ENCODE peak calls at places on chromosomes 12 and 14, in ten cellular contexts. N, I, B, E, Y, F, S, K, Q and D are unnamed samples.

GRCh38 chr14:20606190-20606901 is 15.2 kb upstream of the RNASE12 start:
- DNase-seq in N (no peak), I (no peak), B (no peak), E (peak), Y (peak), F (no peak), S (peak), K (no peak), Q (no peak), D (no peak)

GRCh38 chr14:28596336-28596735 is 170.3 kb upstream of the FOXG1 start:
- DNase-seq in N (no peak), I (no peak), B (no peak), E (no peak), Y (no peak), F (no peak), S (no peak), K (no peak), Q (no peak), D (no peak)

GRCh38 chr12:70919597-70920035 is 922 bp downstream of the PTPRR start:
- DNase-seq in N (no peak), I (no peak), B (no peak), E (no peak), Y (no peak), F (no peak), S (no peak), K (no peak), Q (no peak), D (no peak)

GRCh38 chr12:98440165-98440581 is 75.2 kb upstream of the TMPO start:
- DNase-seq in N (peak), I (peak), B (peak), E (peak), Y (peak), F (no peak), S (peak), K (peak), Q (no peak), D (peak)

GRCh38 chr14:100059433-100059781 is 5.8 kb upstream of the EVL start:
- DNase-seq in N (no peak), I (no peak), B (no peak), E (no peak), Y (no peak), F (no peak), S (no peak), K (no peak), Q (no peak), D (no peak)

GRCh38 chr14:66746316-66747006 is 238.5 kb downstream of the GPHN start:
- DNase-seq in N (peak), I (no peak), B (no peak), E (peak), Y (no peak), F (no peak), S (no peak), K (no peak), Q (no peak), D (no peak)

GRCh38 chr14:100708349-100709217 is 18.1 kb upstream of the DLK1 start:
- DNase-seq in N (peak), I (peak), B (no peak), E (peak), Y (peak), F (no peak), S (no peak), K (peak), Q (no peak), D (no peak)

GRCh38 chr12:52198454-52199215 is 6.8 kb upstream of the KRT80 start:
- DNase-seq in N (no peak), I (no peak), B (no peak), E (no peak), Y (no peak), F (peak), S (no peak), K (no peak), Q (no peak), D (no peak)

GRCh38 chr12:115872212-115872611 is 405.3 kb downstream of the MED13L start:
- DNase-seq in N (no peak), I (no peak), B (no peak), E (no peak), Y (no peak), F (no peak), S (no peak), K (no peak), Q (no peak), D (no peak)

GRCh38 chr14:67987596-67987995 is 168.0 kb downstream of the RAD51B start:
- DNase-seq in N (no peak), I (peak), B (no peak), E (peak), Y (no peak), F (no peak), S (no peak), K (no peak), Q (no peak), D (no peak)

GRCh38 chr12:100200450-100201181 is at the start of gene ACTR6:
- DNase-seq in N (peak), I (peak), B (peak), E (peak), Y (peak), F (peak), S (peak), K (peak), Q (peak), D (peak)

GRCh38 chr12:119659289-119659897 is 8.5 kb upstream of the PRKAB1 start:
- DNase-seq in N (peak), I (no peak), B (no peak), E (peak), Y (no peak), F (no peak), S (no peak), K (no peak), Q (no peak), D (no peak)

GRCh38 chr12:65725376-65725775 is 98.9 kb upstream of the HMGA2 start:
- DNase-seq in N (no peak), I (no peak), B (no peak), E (peak), Y (no peak), F (no peak), S (no peak), K (no peak), Q (no peak), D (no peak)

GRCh38 chr12:19844224-19844623 is 404.9 kb downstream of the AEBP2 start:
- DNase-seq in N (no peak), I (no peak), B (no peak), E (no peak), Y (no peak), F (no peak), S (no peak), K (no peak), Q (no peak), D (no peak)

GRCh38 chr12:104620761-104621531 is 164.2 kb downstream of the CHST11 start:
- DNase-seq in N (no peak), I (no peak), B (no peak), E (no peak), Y (no peak), F (no peak), S (no peak), K (no peak), Q (no peak), D (no peak)

GRCh38 chr12:57477710-57478681 is 1.7 kb downstream of the ARHGAP9 start:
- DNase-seq in N (no peak), I (no peak), B (no peak), E (peak), Y (no peak), F (peak), S (no peak), K (no peak), Q (no peak), D (no peak)

GRCh38 chr12:115451785-115452736 is 768.1 kb upstream of the TBX3 start:
- DNase-seq in N (peak), I (peak), B (no peak), E (peak), Y (peak), F (no peak), S (peak), K (no peak), Q (no peak), D (no peak)

GRCh38 chr14:103597623-103598372 is 31.2 kb upstream of the KLC1 start:
- DNase-seq in N (no peak), I (no peak), B (no peak), E (peak), Y (no peak), F (no peak), S (no peak), K (peak), Q (no peak), D (peak)

GRCh38 chr14:100664841-100665425 is 61.8 kb upstream of the DLK1 start:
- DNase-seq in N (peak), I (peak), B (no peak), E (peak), Y (no peak), F (no peak), S (no peak), K (peak), Q (no peak), D (no peak)

DNA sequence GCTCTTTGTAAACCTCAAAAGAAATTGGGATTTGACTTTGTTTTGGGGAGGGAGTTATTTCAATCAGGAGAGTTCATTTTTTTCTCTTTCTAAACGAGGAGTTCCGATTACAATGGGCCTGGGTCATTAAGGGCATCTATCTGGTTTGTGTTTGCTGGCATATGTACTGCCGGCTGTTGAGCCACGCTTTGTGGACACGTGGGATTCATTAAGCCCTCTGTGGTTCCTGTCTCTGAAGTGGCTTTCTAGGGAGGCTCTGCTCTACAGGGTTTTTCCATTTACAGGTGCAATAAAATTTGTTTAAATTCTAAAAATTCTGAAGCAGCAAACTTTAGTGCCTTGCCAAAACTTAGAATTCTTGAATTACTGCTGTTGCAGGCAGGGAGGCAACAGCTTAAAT is 57.9 kb downstream of the GNS start:
- DNase-seq in N (no peak), I (no peak), B (no peak), E (no peak), Y (no peak), F (no peak), S (no peak), K (no peak), Q (no peak), D (no peak)
- H3K27ac ChIP-seq in N (no peak), I (no peak), B (no peak), E (no peak), Y (no peak), F (peak), S (no peak), K (peak), Q (no peak), D (no peak)

GRCh38 chr14:23095196-23096108 is at the start of gene C14orf119:
- DNase-seq in N (peak), I (peak), B (peak), E (peak), Y (peak), F (peak), S (peak), K (peak), Q (no peak), D (peak)
- TF ChIP-seq POLR2A in N (peak), I (peak), B (peak), E (peak), Y (no peak), F (peak), S (peak), K (peak), Q (peak), D (peak)

GRCh38 chr12:95633049-95633545 is 81.8 kb upstream of the USP44 start:
- DNase-seq in N (peak), I (no peak), B (no peak), E (peak), Y (peak), F (no peak), S (peak), K (peak), Q (no peak), D (peak)
- H3K27ac ChIP-seq in N (peak), I (no peak), B (no peak), E (peak), Y (peak), F (peak), S (peak), K (peak), Q (peak), D (peak)

GRCh38 chr12:94599189-94599588 is 51.2 kb downstream of the TMCC3 start:
- DNase-seq in N (no peak), I (no peak), B (no peak), E (no peak), Y (no peak), F (no peak), S (no peak), K (no peak), Q (no peak), D (no peak)
- TF ChIP-seq POLR2A in N (no peak), I (no peak), B (no peak), E (no peak), Y (no peak), F (no peak), S (no peak), K (no peak), Q (no peak), D (no peak)

DNA sequence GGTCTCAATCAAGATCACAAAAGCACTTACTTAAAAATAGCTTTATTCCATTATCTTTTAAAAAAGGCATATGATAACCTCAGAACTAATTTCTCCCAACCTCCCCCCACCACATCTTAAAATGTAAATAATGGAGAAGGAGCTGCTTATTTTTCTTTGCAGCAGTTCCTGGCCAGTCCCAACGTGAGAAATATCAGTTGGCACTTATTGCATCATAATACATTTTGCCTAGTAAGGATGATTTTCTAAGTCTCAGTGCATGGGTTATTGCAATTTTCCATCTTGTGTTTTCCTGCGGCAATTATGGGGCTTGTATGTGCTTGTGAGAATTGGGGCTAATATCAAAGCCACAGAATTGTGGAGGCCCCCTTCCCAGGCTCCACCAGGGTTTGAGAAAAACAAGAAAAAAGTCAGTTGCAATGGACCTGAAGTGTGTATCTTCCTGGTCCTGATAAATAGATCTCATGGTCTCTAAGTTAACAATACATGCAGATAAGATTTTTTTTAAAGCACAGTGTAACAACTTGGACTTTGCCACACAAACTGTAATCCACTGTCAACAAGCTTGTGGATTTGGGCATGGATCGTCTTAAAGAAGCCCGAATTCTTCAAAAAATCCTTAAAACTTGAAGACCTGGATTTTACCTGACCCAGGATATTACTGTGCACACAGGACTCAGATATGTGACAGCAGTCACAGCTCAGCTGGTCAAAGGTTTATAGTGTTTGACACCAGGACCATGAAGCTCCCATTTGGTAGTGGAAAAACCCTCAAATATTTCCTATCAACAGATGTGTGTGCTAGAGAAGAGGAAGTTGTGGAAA is 2.8 kb upstream of the WSB2 start:
- DNase-seq in N (peak), I (no peak), B (no peak), E (peak), Y (no peak), F (no peak), S (no peak), K (no peak), Q (no peak), D (no peak)
- H3K27ac ChIP-seq in N (peak), I (no peak), B (no peak), E (no peak), Y (peak), F (peak), S (peak), K (no peak), Q (no peak), D (no peak)

GRCh38 chr14:91371990-91372375 is 45.6 kb downstream of the CCDC88C start:
- DNase-seq in N (no peak), I (no peak), B (no peak), E (no peak), Y (no peak), F (no peak), S (no peak), K (no peak), Q (no peak), D (no peak)

GRCh38 chr14:91373591-91374245 is 43.9 kb downstream of the CCDC88C start:
- DNase-seq in N (no peak), I (no peak), B (no peak), E (no peak), Y (no peak), F (no peak), S (no peak), K (no peak), Q (no peak), D (no peak)

GRCh38 chr14:91372680-91373495 is 44.7 kb downstream of the CCDC88C start:
- DNase-seq in N (peak), I (no peak), B (no peak), E (no peak), Y (peak), F (peak), S (no peak), K (no peak), Q (no peak), D (no peak)

GRCh38 chr14:91369628-91370445 is 47.8 kb downstream of the CCDC88C start:
- DNase-seq in N (peak), I (no peak), B (no peak), E (no peak), Y (no peak), F (no peak), S (no peak), K (no peak), Q (no peak), D (no peak)

GRCh38 chr14:91371011-91371989 is 46.3 kb downstream of the CCDC88C start:
- DNase-seq in N (no peak), I (no peak), B (no peak), E (no peak), Y (no peak), F (no peak), S (no peak), K (no peak), Q (no peak), D (no peak)
- TF ChIP-seq POLR2A in N (no peak), I (no peak), B (no peak), E (no peak), Y (no peak), F (no peak), S (no peak), K (no peak), Q (no peak), D (no peak)

GRCh38 chr12:27554003-27554402 is 30.0 kb downstream of the PPFIBP1 start:
- DNase-seq in N (no peak), I (no peak), B (no peak), E (no peak), Y (no peak), F (no peak), S (no peak), K (no peak), Q (no peak), D (no peak)
- H3K27ac ChIP-seq in N (peak), I (peak), B (peak), E (peak), Y (peak), F (peak), S (no peak), K (peak), Q (peak), D (peak)

GRCh38 chr14:50736932-50737419 is 68.9 kb upstream of the SAV1 start:
- DNase-seq in N (no peak), I (no peak), B (no peak), E (no peak), Y (no peak), F (no peak), S (no peak), K (no peak), Q (no peak), D (no peak)
- TF ChIP-seq POLR2A in N (no peak), I (no peak), B (no peak), E (no peak), Y (no peak), F (no peak), S (no peak), K (no peak), Q (no peak), D (no peak)

GRCh38 chr14:105013150-105013787 is 7.6 kb downstream of the CDCA4 start:
- DNase-seq in N (no peak), I (no peak), B (no peak), E (peak), Y (no peak), F (peak), S (no peak), K (no peak), Q (no peak), D (no peak)

GRCh38 chr14:105014631-105015030 is 6.3 kb downstream of the CDCA4 start:
- DNase-seq in N (no peak), I (no peak), B (no peak), E (no peak), Y (no peak), F (no peak), S (no peak), K (no peak), Q (no peak), D (no peak)

GRCh38 chr14:105015242-105015641 is 5.6 kb downstream of the CDCA4 start:
- DNase-seq in N (no peak), I (no peak), B (no peak), E (no peak), Y (no peak), F (no peak), S (no peak), K (no peak), Q (no peak), D (no peak)

GRCh38 chr14:105012171-105012985 is 8.5 kb downstream of the CDCA4 start:
- DNase-seq in N (no peak), I (no peak), B (no peak), E (no peak), Y (peak), F (peak), S (no peak), K (no peak), Q (no peak), D (no peak)

DNA sequence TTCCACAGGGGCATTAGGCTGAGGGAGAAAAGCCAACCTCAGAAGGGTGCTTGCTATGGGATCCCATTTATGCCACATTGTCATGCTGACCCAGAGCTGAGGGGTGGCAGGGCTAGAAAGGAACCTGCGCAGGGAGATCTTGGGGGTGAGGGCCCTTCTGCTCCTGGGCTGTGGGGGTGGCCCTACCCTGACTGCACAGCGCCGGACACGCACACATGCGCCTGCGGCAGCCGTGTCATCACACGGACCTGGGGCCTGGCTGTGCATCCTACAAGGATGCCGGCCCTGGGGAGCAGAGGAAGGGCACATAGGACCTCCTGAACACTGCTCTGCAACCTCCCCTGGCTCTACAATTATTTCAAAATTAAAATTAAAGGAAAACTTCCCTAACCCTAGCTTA is 6.9 kb downstream of the CDCA4 start:
- DNase-seq in N (no peak), I (no peak), B (no peak), E (no peak), Y (no peak), F (no peak), S (no peak), K (no peak), Q (no peak), D (no peak)
- H3K27ac ChIP-seq in N (no peak), I (no peak), B (no peak), E (no peak), Y (no peak), F (no peak), S (no peak), K (no peak), Q (no peak), D (no peak)